ENCODE peak calls at places on chromosomes 6 and 20, in six cellular contexts. One of them, this sample, is unnamed.

GRCh38 chr6:1545654-1546053 is 64.1 kb upstream of the FOXC1 start:
- DNase-seq in NCI-H187 treated with DMSO at 0.1 percent for 48 hours: no peak
- DNase-seq in ecto neural progenitor cell: no peak
- DNase-seq in Daoy: no peak
- DNase-seq in HTR-8/SVneo: no peak
- DNase-seq in MV-4-11: no peak
- DNase-seq in this sample: no peak

GRCh38 chr6:45483021-45483420 is 105.3 kb upstream of the SUPT3H start:
- DNase-seq in NCI-H187 treated with DMSO at 0.1 percent for 48 hours: no peak
- DNase-seq in ecto neural progenitor cell: no peak
- DNase-seq in Daoy: no peak
- DNase-seq in HTR-8/SVneo: peak
- DNase-seq in MV-4-11: no peak
- DNase-seq in this sample: no peak

GRCh38 chr20:4157516-4157915 is 142.2 kb upstream of the RNF24 start:
- DNase-seq in NCI-H187 treated with DMSO at 0.1 percent for 48 hours: no peak
- DNase-seq in ecto neural progenitor cell: no peak
- DNase-seq in Daoy: no peak
- DNase-seq in HTR-8/SVneo: no peak
- DNase-seq in MV-4-11: no peak
- DNase-seq in this sample: no peak

GRCh38 chr6:30326446-30327231 is at the start of gene TRIM39:
- DNase-seq in NCI-H187 treated with DMSO at 0.1 percent for 48 hours: no peak
- DNase-seq in ecto neural progenitor cell: peak
- DNase-seq in Daoy: peak
- DNase-seq in HTR-8/SVneo: peak
- DNase-seq in MV-4-11: peak
- DNase-seq in this sample: peak

GRCh38 chr6:48754631-48755030 is 643.6 kb upstream of the PTCHD4 start:
- DNase-seq in NCI-H187 treated with DMSO at 0.1 percent for 48 hours: no peak
- DNase-seq in ecto neural progenitor cell: no peak
- DNase-seq in Daoy: no peak
- DNase-seq in HTR-8/SVneo: no peak
- DNase-seq in MV-4-11: peak
- DNase-seq in this sample: no peak

GRCh38 chr6:56927538-56928453 is 27.1 kb upstream of the BEND6 start:
- DNase-seq in NCI-H187 treated with DMSO at 0.1 percent for 48 hours: no peak
- DNase-seq in ecto neural progenitor cell: no peak
- DNase-seq in Daoy: no peak
- DNase-seq in HTR-8/SVneo: no peak
- DNase-seq in MV-4-11: peak
- DNase-seq in this sample: no peak

GRCh38 chr6:119067091-119067490 is 11.4 kb downstream of the FAM184A start:
- DNase-seq in NCI-H187 treated with DMSO at 0.1 percent for 48 hours: no peak
- DNase-seq in ecto neural progenitor cell: no peak
- DNase-seq in Daoy: no peak
- DNase-seq in HTR-8/SVneo: no peak
- DNase-seq in MV-4-11: no peak
- DNase-seq in this sample: no peak

GRCh38 chr6:161481786-161482516 is 208.1 kb upstream of the AGPAT4 start:
- DNase-seq in NCI-H187 treated with DMSO at 0.1 percent for 48 hours: no peak
- DNase-seq in ecto neural progenitor cell: no peak
- DNase-seq in Daoy: no peak
- DNase-seq in HTR-8/SVneo: no peak
- DNase-seq in MV-4-11: no peak
- DNase-seq in this sample: no peak

GRCh38 chr6:159062564-159062945 is 17.8 kb upstream of the TAGAP start:
- DNase-seq in NCI-H187 treated with DMSO at 0.1 percent for 48 hours: no peak
- DNase-seq in ecto neural progenitor cell: no peak
- DNase-seq in Daoy: no peak
- DNase-seq in HTR-8/SVneo: no peak
- DNase-seq in MV-4-11: peak
- DNase-seq in this sample: no peak

GRCh38 chr6:45378324-45378926 is 691 bp upstream of the SUPT3H start:
- DNase-seq in NCI-H187 treated with DMSO at 0.1 percent for 48 hours: no peak
- DNase-seq in ecto neural progenitor cell: no peak
- DNase-seq in Daoy: peak
- DNase-seq in HTR-8/SVneo: no peak
- DNase-seq in MV-4-11: no peak
- DNase-seq in this sample: no peak

GRCh38 chr6:44199883-44200282 is 16.8 kb upstream of the MYMX start:
- DNase-seq in NCI-H187 treated with DMSO at 0.1 percent for 48 hours: no peak
- DNase-seq in ecto neural progenitor cell: no peak
- DNase-seq in Daoy: no peak
- DNase-seq in HTR-8/SVneo: no peak
- DNase-seq in MV-4-11: no peak
- DNase-seq in this sample: no peak

GRCh38 chr20:19834783-19835182 is 76.7 kb downstream of the RIN2 start:
- DNase-seq in NCI-H187 treated with DMSO at 0.1 percent for 48 hours: no peak
- DNase-seq in ecto neural progenitor cell: no peak
- DNase-seq in Daoy: no peak
- DNase-seq in HTR-8/SVneo: no peak
- DNase-seq in MV-4-11: no peak
- DNase-seq in this sample: no peak

GRCh38 chr6:121216928-121217327 is 117.4 kb downstream of the TBC1D32 start:
- DNase-seq in NCI-H187 treated with DMSO at 0.1 percent for 48 hours: no peak
- DNase-seq in ecto neural progenitor cell: no peak
- DNase-seq in Daoy: no peak
- DNase-seq in HTR-8/SVneo: no peak
- DNase-seq in MV-4-11: no peak
- DNase-seq in this sample: no peak

GRCh38 chr6:38142178-38142902 is 322.8 kb downstream of the ZFAND3 start:
- DNase-seq in NCI-H187 treated with DMSO at 0.1 percent for 48 hours: no peak
- DNase-seq in ecto neural progenitor cell: no peak
- DNase-seq in Daoy: no peak
- DNase-seq in HTR-8/SVneo: no peak
- DNase-seq in MV-4-11: no peak
- DNase-seq in this sample: no peak

GRCh38 chr20:59955131-59955796 is 3.0 kb upstream of the CDH26 start:
- DNase-seq in NCI-H187 treated with DMSO at 0.1 percent for 48 hours: no peak
- DNase-seq in ecto neural progenitor cell: no peak
- DNase-seq in Daoy: no peak
- DNase-seq in HTR-8/SVneo: peak
- DNase-seq in MV-4-11: peak
- DNase-seq in this sample: peak

GRCh38 chr6:10322991-10323390 is 91.9 kb downstream of the TFAP2A start:
- DNase-seq in NCI-H187 treated with DMSO at 0.1 percent for 48 hours: no peak
- DNase-seq in ecto neural progenitor cell: no peak
- DNase-seq in Daoy: peak
- DNase-seq in HTR-8/SVneo: peak
- DNase-seq in MV-4-11: no peak
- DNase-seq in this sample: no peak

GRCh38 chr6:145643760-145644159 is 91.6 kb downstream of the EPM2A start:
- DNase-seq in NCI-H187 treated with DMSO at 0.1 percent for 48 hours: no peak
- DNase-seq in ecto neural progenitor cell: no peak
- DNase-seq in Daoy: peak
- DNase-seq in HTR-8/SVneo: no peak
- DNase-seq in MV-4-11: no peak
- DNase-seq in this sample: no peak

GRCh38 chr6:19024737-19025136 is 637.6 kb downstream of the RNF144B start:
- DNase-seq in NCI-H187 treated with DMSO at 0.1 percent for 48 hours: peak
- DNase-seq in ecto neural progenitor cell: no peak
- DNase-seq in Daoy: peak
- DNase-seq in HTR-8/SVneo: peak
- DNase-seq in MV-4-11: no peak
- DNase-seq in this sample: no peak

GRCh38 chr6:36319436-36319762 is 17.3 kb downstream of the BNIP5 start:
- DNase-seq in NCI-H187 treated with DMSO at 0.1 percent for 48 hours: peak
- DNase-seq in ecto neural progenitor cell: no peak
- DNase-seq in Daoy: no peak
- DNase-seq in HTR-8/SVneo: no peak
- DNase-seq in MV-4-11: no peak
- DNase-seq in this sample: peak

GRCh38 chr6:51487937-51488336 is 599.5 kb downstream of the PKHD1 start:
- DNase-seq in NCI-H187 treated with DMSO at 0.1 percent for 48 hours: no peak
- DNase-seq in ecto neural progenitor cell: no peak
- DNase-seq in Daoy: no peak
- DNase-seq in HTR-8/SVneo: no peak
- DNase-seq in MV-4-11: no peak
- DNase-seq in this sample: no peak

GRCh38 chr6:105769197-105769596 is 316.9 kb upstream of the PRDM1 start:
- DNase-seq in NCI-H187 treated with DMSO at 0.1 percent for 48 hours: no peak
- DNase-seq in ecto neural progenitor cell: no peak
- DNase-seq in Daoy: no peak
- DNase-seq in HTR-8/SVneo: no peak
- DNase-seq in MV-4-11: no peak
- DNase-seq in this sample: no peak

GRCh38 chr20:37600486-37600885 is 72.8 kb upstream of the BLCAP start:
- DNase-seq in NCI-H187 treated with DMSO at 0.1 percent for 48 hours: no peak
- DNase-seq in ecto neural progenitor cell: no peak
- DNase-seq in Daoy: no peak
- DNase-seq in HTR-8/SVneo: no peak
- DNase-seq in MV-4-11: no peak
- DNase-seq in this sample: no peak

GRCh38 chr20:5835234-5835845 is 85.1 kb downstream of the SHLD1 start:
- DNase-seq in NCI-H187 treated with DMSO at 0.1 percent for 48 hours: no peak
- DNase-seq in ecto neural progenitor cell: no peak
- DNase-seq in Daoy: peak
- DNase-seq in HTR-8/SVneo: peak
- DNase-seq in MV-4-11: peak
- DNase-seq in this sample: no peak